ENCODE peak calls at places on chromosomes 4 and X, in five cellular contexts. F is cardiac muscle cell, N is A673, J is astrocyte of the spinal cord, M is fibroblast of lung. H is an unnamed sample.

GRCh38 chr4:164904941-164905340 is 28.0 kb downstream of the APELA start:
- DNase-seq in F (no peak), N (no peak), J (no peak), M (no peak), H (no peak)

GRCh38 chr4:99457270-99457669 is 22.1 kb upstream of the ADH7 start:
- DNase-seq in F (peak; percentile 36), N (peak; percentile 6), J (no peak), M (no peak), H (no peak)

GRCh38 chr4:102541708-102542107 is 40.5 kb downstream of the NFKB1 start:
- DNase-seq in F (peak; percentile 39), N (no peak), J (no peak), M (no peak), H (peak; percentile 12)

GRCh38 chr4:108370291-108370690 is 201.6 kb upstream of the LEF1 start:
- DNase-seq in F (no peak), N (no peak), J (no peak), M (no peak), H (no peak)

GRCh38 chr4:127138586-127138985 is 494.2 kb upstream of the INTU start:
- DNase-seq in F (no peak), N (no peak), J (no peak), M (peak; percentile 62), H (no peak)

GRCh38 chrX:103107836-103108235 is 14.9 kb upstream of the NXF3 start:
- DNase-seq in F (no peak), N (no peak), J (no peak), M (peak; percentile 36), H (no peak)

GRCh38 chr4:65698631-65699030 is 28.3 kb upstream of the EPHA5 start:
- DNase-seq in F (no peak), N (peak; percentile 91), J (no peak), M (no peak), H (no peak)

GRCh38 chr4:84032372-84032771 is 466.7 kb downstream of the NKX6-1 start:
- DNase-seq in F (no peak), N (no peak), J (no peak), M (no peak), H (no peak)

GRCh38 chr4:55865228-55865806 is 11.9 kb downstream of the EXOC1 start:
- DNase-seq in F (no peak), N (no peak), J (peak; percentile 73), M (peak; percentile 70), H (peak; percentile 48)

GRCh38 chr4:61273237-61273636 is 73.1 kb downstream of the ADGRL3 start:
- DNase-seq in F (no peak), N (no peak), J (no peak), M (no peak), H (peak; percentile 57)

GRCh38 chrX:41153453-41153852 is 68.2 kb downstream of the USP9X start:
- DNase-seq in F (no peak), N (no peak), J (peak; percentile 21), M (no peak), H (peak; percentile 83)

GRCh38 chr4:3862640-3863420 is 96.6 kb downstream of the ADRA2C start:
- DNase-seq in F (no peak), N (no peak), J (no peak), M (no peak), H (no peak)

GRCh38 chr4:154348657-154349056 is 142.9 kb downstream of the DCHS2 start:
- DNase-seq in F (no peak), N (no peak), J (no peak), M (no peak), H (no peak)

GRCh38 chr4:154345359-154345758 is 146.2 kb downstream of the DCHS2 start:
- DNase-seq in F (no peak), N (no peak), J (no peak), M (no peak), H (no peak)

GRCh38 chr4:154354883-154355282 is 136.7 kb downstream of the DCHS2 start:
- DNase-seq in F (no peak), N (no peak), J (no peak), M (no peak), H (no peak)

GRCh38 chr4:154344686-154345085 is 146.9 kb downstream of the DCHS2 start:
- DNase-seq in F (peak; percentile 5), N (no peak), J (no peak), M (no peak), H (peak; percentile 17)

DNA sequence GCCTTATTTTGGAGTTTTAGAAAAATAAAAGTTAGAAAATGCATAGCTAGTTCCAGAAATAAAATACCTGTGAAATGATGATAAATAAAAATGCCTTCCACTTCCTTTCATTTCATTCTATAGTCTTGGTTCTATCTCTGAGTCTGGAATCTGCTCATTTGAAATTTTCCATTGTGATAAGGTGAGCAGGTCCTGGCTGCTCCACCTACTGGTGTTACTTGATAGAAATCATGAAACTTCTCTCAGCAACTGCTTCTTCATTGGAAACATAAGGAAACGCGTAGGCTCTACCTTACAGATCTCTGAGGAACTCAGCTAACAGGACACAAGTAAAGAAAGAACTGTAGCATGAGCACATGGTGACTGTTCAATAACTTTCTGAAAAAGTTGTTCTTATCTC is 141.8 kb downstream of the DCHS2 start:
- DNase-seq in F (peak; percentile 49), N (peak; percentile 6), J (no peak), M (no peak), H (peak; percentile 33)
- TF ChIP-seq CTCF in F (peak; percentile 12), N (peak; percentile 52), J (peak; percentile 51), M (peak; percentile 30), H (peak; percentile 51)

GRCh38 chrX:115968436-115969252 is 201.9 kb upstream of the AGTR2 start:
- DNase-seq in F (peak; percentile 88), N (no peak), J (peak; percentile 8), M (peak; percentile 30), H (peak; percentile 59)
- TF ChIP-seq CTCF in F (peak; percentile 15), N (no peak), J (no peak), M (no peak), H (no peak)

GRCh38 chr4:75843596-75843995 is 58.7 kb downstream of the PPEF2 start:
- DNase-seq in F (no peak), N (no peak), J (no peak), M (peak; percentile 30), H (no peak)
- TF ChIP-seq CTCF in F (no peak), N (no peak), J (no peak), M (no peak), H (no peak)

GRCh38 chr4:135368826-135369225 is 1167.2 kb upstream of the PABPC4L start:
- DNase-seq in F (no peak), N (no peak), J (peak; percentile 13), M (peak; percentile 29), H (no peak)

GRCh38 chr4:135372131-135372530 is 1170.5 kb upstream of the PABPC4L start:
- DNase-seq in F (no peak), N (no peak), J (no peak), M (no peak), H (no peak)

DNA sequence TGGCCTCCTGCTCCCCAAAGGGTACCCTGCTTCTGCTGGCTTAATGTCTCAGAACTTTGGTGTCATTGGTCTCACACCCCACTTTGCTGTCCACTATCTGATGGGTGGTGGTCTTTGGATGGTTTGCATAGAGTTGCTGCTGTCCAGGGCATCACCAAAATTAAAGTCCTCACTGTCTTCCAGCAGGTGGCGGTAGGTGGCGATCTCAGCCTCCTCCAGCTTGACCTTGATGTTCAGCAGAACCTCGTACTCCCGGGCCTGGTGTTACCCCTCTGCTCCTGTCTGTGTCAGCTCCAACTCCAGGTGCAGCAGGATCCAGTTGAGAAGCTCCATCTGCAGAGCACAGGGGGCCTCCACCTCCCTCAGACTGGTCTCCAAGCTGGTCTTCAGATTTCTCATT is 1169.5 kb upstream of the PABPC4L start:
- DNase-seq in F (no peak), N (peak; percentile 9), J (no peak), M (no peak), H (peak; percentile 12)
- TF ChIP-seq CTCF in F (no peak), N (peak; percentile 38), J (no peak), M (no peak), H (peak; percentile 14)

DNA sequence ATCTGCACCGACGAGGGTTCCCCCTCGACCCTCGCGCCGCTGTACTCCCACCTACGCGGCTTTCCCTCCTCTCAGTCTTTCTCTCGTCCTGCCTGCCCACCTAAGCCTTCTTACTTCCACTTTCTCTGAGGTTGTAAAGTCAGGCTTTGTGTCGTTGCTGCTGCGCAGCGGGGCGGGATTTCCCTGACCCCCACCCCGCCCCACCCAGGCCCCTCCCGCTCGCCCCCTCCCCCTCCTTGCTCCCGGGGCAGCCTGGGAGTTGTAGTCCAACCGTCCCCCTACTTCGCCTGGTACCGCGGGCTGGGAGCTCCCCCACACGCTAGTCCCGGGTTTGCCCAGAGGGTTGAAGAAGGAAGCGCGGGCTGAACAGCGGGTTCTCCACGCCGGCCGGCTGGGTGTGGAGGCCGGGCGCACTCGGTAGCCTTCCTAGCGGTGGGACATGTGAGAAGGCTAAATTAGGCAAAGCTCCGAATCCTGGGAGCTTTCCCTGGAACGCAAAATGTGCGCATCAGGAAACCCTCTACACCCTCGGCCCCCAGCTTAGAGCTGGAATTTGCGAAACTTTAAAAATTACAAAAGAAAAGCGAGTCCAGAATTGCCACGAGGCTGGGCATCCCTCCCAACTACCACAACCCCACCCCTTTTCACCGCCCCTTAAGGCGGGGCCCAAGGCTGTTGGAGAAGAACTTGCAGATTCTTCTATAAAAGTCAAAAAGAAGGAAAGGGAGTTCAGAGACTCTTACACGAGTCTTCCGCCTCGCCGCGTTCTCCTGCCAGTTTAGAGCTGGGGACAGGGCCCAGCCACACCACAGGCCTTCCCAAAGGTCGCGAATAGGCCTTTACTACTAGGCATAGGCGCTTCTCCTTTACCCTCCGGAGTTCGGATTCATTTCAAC is at the start of gene ATP11C:
- DNase-seq in F (peak; percentile 81), N (peak; percentile 92), J (peak; percentile 84), M (peak; percentile 81), H (peak; percentile 85)
- TF ChIP-seq CTCF in F (no peak), N (no peak), J (peak; percentile 17), M (no peak), H (no peak)

DNA sequence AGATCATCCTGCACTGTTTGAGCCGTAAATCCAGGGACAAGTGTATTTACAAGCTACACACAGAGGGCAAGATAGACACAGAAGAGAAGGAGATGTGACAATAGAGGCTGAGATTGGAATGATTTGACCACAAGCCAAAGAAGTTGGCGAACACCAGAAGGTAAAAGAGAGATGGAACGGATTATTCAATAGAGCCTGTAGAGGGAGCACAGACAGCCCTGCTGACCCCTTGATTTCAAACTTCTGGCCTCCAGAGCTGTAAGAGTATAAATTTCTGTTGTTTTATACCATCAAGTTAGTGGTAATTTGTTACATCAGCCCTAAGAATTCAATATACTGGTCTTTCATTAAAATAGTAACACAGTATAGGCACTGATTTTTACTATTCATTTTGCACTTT is 447.8 kb downstream of the FAT4 start:
- DNase-seq in F (no peak), N (no peak), J (no peak), M (no peak), H (no peak)
- TF ChIP-seq CTCF in F (peak; percentile 22), N (peak; percentile 29), J (peak; percentile 40), M (no peak), H (no peak)

DNA sequence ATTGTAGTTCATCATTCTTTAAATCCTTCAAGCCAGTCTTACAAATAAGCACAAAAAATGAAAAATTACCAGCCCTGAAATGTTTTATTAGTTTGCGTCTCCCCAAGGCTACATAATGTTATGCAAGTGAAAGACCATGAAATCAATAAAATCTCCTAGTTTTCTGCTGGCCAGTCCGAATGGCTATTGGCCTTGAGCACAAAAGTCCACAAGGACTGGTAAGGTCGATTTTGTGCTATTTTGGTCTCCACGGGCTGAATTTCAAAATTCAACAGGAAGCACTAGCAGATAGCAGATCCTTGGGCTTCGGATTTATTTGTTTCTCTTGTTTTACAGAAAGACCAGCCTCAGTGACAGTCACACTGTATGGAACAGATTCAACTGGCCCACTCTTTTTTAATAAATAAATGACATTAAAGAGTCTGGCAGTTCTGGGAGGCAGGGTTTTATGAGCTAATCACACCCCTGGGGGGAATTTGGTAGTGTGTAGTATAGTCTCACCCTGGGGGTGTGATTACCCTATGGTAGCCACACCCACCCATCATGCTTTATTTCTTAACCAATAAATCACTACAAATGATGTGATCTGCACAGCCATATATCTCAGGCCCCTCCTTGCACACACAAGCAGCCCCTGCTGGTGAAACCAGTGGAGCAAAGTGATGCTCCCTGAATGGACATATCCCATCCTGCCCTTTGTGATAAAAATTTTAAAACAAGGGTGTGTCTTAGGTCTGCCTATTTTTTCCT is 51.1 kb upstream of the TMEM33 start:
- DNase-seq in F (no peak), N (peak; percentile 27), J (no peak), M (no peak), H (peak; percentile 28)
- TF ChIP-seq CTCF in F (no peak), N (peak; percentile 24), J (no peak), M (no peak), H (peak; percentile 6)